ENCODE peak calls at places on chromosomes 5 and 9, in four cellular contexts. Y, N, X and E are unnamed samples.

GRCh38 chr5:178546675-178547033 is 43.5 kb downstream of the COL23A1 start:
- DNase-seq in Y (peak; percentile 46), N (no peak), X (peak; percentile 73), E (no peak)

GRCh38 chr9:32554107-32554506 is 1.7 kb upstream of the TOPORS start:
- DNase-seq in Y (no peak), N (no peak), X (no peak), E (no peak)

GRCh38 chr9:109232449-109232848 is 65.4 kb upstream of the FRRS1L start:
- DNase-seq in Y (no peak), N (peak; percentile 54), X (no peak), E (no peak)

GRCh38 chr9:96394832-96395496 is 11.5 kb upstream of the SLC35D2 start:
- DNase-seq in Y (no peak), N (no peak), X (no peak), E (no peak)

GRCh38 chr9:106927916-106928315 is 65.0 kb downstream of the ZNF462 start:
- DNase-seq in Y (no peak), N (no peak), X (no peak), E (no peak)

GRCh38 chr9:98081477-98082219 is 25.1 kb downstream of the NANS start:
- DNase-seq in Y (peak; percentile 67), N (no peak), X (no peak), E (no peak)

GRCh38 chr5:64883912-64884311 is 115.2 kb downstream of the CWC27 start:
- DNase-seq in Y (no peak), N (no peak), X (no peak), E (no peak)

GRCh38 chr9:82991684-82992083 is 71.3 kb downstream of the RASEF start:
- DNase-seq in Y (no peak), N (peak; percentile 6), X (peak; percentile 21), E (no peak)

GRCh38 chr5:95762681-95763041 is 31.5 kb downstream of the RHOBTB3 start:
- DNase-seq in Y (no peak), N (no peak), X (no peak), E (no peak)

GRCh38 chr5:1882337-1883119 is at the start of gene IRX4:
- DNase-seq in Y (peak; percentile 66), N (no peak), X (no peak), E (no peak)

GRCh38 chr5:87850843-87851242 is 417.8 kb downstream of the TMEM161B start:
- DNase-seq in Y (no peak), N (peak; percentile 9), X (no peak), E (no peak)

GRCh38 chr5:136210259-136210658 is 17.3 kb upstream of the SMIM32 start:
- DNase-seq in Y (no peak), N (no peak), X (no peak), E (no peak)

GRCh38 chr9:127897194-127897692 is 2.2 kb downstream of the ST6GALNAC6 start:
- DNase-seq in Y (peak; percentile 81), N (peak; percentile 68), X (peak; percentile 87), E (peak; percentile 69)

GRCh38 chr9:135864447-135865049 is 42.8 kb downstream of the CAMSAP1 start:
- DNase-seq in Y (peak; percentile 82), N (peak; percentile 50), X (peak; percentile 66), E (peak; percentile 82)

GRCh38 chr5:2120361-2120760 is 237.6 kb upstream of the IRX4 start:
- DNase-seq in Y (no peak), N (no peak), X (no peak), E (no peak)

GRCh38 chr5:148791696-148792095 is 34.7 kb upstream of the ADRB2 start:
- DNase-seq in Y (no peak), N (no peak), X (no peak), E (no peak)

GRCh38 chr9:102362463-102363138 is 624.2 kb upstream of the GRIN3A start:
- DNase-seq in Y (no peak), N (no peak), X (no peak), E (no peak)

DNA sequence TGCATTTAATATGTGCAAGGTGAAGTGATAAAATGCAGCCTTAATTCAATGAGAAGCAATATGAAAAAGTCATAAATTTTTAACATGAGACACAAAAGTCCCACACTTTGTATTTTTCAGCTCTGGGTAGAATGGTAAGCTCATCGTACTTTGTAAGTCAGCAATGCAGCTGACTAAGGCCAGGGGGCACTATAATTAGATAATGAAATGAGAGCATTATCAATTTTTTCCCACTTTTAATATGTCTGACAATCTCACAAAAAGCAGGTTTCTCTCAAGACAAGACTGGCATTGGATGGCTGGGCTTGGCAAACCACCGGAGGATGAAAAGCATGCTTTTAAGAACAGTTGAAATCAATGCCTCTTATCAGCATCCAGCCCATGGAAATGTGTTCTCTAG is 162.8 kb downstream of the FAM174A start:
- DNase-seq in Y (no peak), N (no peak), X (no peak), E (no peak)
- TF ChIP-seq CTCF in Y (peak; percentile 37), N (peak; percentile 16), X (no peak), E (no peak)

GRCh38 chr9:18472915-18473314 is 1.0 kb upstream of the ADAMTSL1 start:
- DNase-seq in Y (no peak), N (no peak), X (peak; percentile 24), E (no peak)
- H3K4me3 ChIP-seq in Y (no peak overlapping the region), N (peak overlapping the region; percentile 59), X (peak overlapping the region; percentile 50), E (no peak overlapping the region)

GRCh38 chr5:150065886-150066285 is 20.5 kb downstream of the CSF1R start:
- DNase-seq in Y (peak; percentile 64), N (peak; percentile 73), X (peak; percentile 38), E (no peak)

GRCh38 chr5:150066436-150066835 is 19.9 kb downstream of the CSF1R start:
- DNase-seq in Y (no peak), N (no peak), X (no peak), E (no peak)

GRCh38 chr5:150064681-150065220 is 21.6 kb downstream of the CSF1R start:
- DNase-seq in Y (peak; percentile 63), N (peak; percentile 30), X (no peak), E (no peak)

GRCh38 chr5:150066901-150067396 is 19.4 kb downstream of the CSF1R start:
- DNase-seq in Y (no peak), N (peak; percentile 56), X (no peak), E (no peak)

GRCh38 chr5:150065346-150065745 is 21.0 kb downstream of the CSF1R start:
- DNase-seq in Y (peak; percentile 78), N (peak; percentile 73), X (peak; percentile 31), E (no peak)
- TF ChIP-seq CTCF in Y (no peak), N (no peak), X (no peak), E (no peak)

DNA sequence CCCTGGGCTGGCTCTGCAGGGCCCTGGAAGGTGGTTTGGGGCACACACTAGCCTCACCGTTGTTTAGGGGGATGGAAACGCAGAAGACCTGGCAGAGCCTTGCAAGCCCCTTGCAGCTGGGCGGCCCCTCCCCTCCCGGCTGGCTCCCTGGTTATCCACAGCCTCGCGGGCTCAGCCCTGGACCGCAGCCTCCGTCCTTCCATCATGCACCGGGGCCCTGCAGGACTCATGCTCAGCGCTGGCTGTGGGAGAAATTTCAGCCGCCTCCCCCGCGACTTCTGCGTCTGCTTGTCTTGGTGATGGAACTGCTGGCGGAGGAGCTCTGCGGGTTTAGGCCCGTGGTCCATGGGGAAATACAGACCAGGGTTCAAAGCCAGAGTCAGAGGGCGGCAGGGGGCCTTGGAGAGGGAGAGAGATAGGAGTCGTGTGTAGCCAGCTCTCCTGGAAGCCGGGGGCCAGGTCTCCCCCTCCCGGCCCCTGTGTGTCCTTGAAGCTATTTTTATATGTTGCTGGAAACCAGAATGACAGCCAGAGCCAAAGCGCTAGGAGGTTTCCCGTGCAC is 75.8 kb upstream of the IER5L start:
- DNase-seq in Y (peak; percentile 67), N (peak; percentile 46), X (peak; percentile 82), E (peak; percentile 56)
- H3K4me3 ChIP-seq in Y (no peak overlapping the region), N (no peak overlapping the region), X (peak overlapping the region; percentile 18), E (no peak overlapping the region)

DNA sequence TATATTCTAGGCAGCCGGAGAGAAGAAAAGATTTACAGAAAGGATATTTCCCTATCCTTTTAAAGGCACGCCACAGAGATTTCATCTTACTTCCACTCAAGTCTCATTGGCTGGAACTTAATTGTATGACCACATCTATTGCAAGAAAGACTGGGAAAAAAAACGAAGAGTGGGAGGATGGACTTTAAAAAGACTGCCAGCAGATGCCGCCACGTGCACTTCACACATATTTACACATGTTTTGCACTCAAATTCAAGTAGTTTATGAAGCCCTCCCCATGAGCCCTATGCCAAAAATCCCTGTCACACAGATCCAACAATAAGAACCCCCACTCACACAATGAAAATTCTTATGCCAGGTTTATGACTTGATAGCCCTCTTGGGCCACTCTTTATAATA is 138.5 kb upstream of the TYRP1 start:
- DNase-seq in Y (no peak), N (peak; percentile 12), X (no peak), E (no peak)
- TF ChIP-seq CTCF in Y (no peak), N (peak; percentile 7), X (no peak), E (no peak)

DNA sequence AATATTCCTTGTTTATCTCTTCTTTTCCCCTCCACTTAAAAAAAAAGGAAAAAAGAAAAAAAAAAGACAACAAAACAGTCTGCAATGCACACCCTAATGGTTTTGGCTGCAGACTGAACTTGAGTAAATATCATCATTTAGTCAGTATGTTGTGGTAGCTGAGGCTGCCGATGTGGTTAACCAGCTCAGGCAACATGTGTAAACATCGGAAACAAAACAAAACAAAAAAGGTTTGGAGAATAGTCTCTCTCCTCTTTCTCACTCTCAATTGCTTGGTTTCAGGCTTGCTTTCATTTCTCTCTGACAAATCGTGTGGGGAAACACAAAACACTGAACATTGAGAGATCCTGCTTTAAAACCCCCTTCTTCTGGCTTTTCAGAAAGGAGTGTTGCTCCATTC is 453.4 kb downstream of the BNC2 start:
- DNase-seq in Y (no peak), N (peak; percentile 92), X (no peak), E (no peak)
- H3K4me3 ChIP-seq in Y (no peak overlapping the region), N (no peak overlapping the region), X (no peak overlapping the region), E (no peak overlapping the region)